ENCODE peak calls at places on chromosomes 6 and 20, in ten cellular contexts. One of them, this sample, is unnamed.

GRCh38 chr20:22063753-22064152 is 358.3 kb downstream of the PAX1 start:
- DNase-seq in posterior vena cava: no peak
- DNase-seq in RWPE1: no peak
- DNase-seq in posterior cingulate gyrus: no peak
- DNase-seq in smooth muscle cell of the brain vasculature: no peak
- DNase-seq in effector memory CD4-positive, alpha-beta T cell: no peak
- DNase-seq in type B pancreatic cell: no peak
- DNase-seq in SK-MEL-5: no peak
- DNase-seq in stimulated activated CD8-positive, alpha-beta memory T cell treated with anti-CD3 and anti-CD28 coated beads, Interleukin-15, amount 100 ng/mL, for 1 hour: no peak
- DNase-seq in hypothalamus: no peak
- DNase-seq in this sample: no peak

GRCh38 chr6:20715135-20715806 is 181.0 kb downstream of the CDKAL1 start:
- DNase-seq in posterior vena cava: no peak
- DNase-seq in RWPE1: no peak
- DNase-seq in posterior cingulate gyrus: no peak
- DNase-seq in smooth muscle cell of the brain vasculature: no peak
- DNase-seq in effector memory CD4-positive, alpha-beta T cell: no peak
- DNase-seq in type B pancreatic cell: no peak
- DNase-seq in SK-MEL-5: no peak
- DNase-seq in stimulated activated CD8-positive, alpha-beta memory T cell treated with anti-CD3 and anti-CD28 coated beads, Interleukin-15, amount 100 ng/mL, for 1 hour: no peak
- DNase-seq in hypothalamus: no peak
- DNase-seq in this sample: no peak

GRCh38 chr20:47489448-47489872 is 12.2 kb upstream of the NCOA3 start:
- DNase-seq in posterior vena cava: no peak
- DNase-seq in RWPE1: no peak
- DNase-seq in posterior cingulate gyrus: no peak
- DNase-seq in smooth muscle cell of the brain vasculature: no peak
- DNase-seq in effector memory CD4-positive, alpha-beta T cell: peak; percentile 42
- DNase-seq in type B pancreatic cell: no peak
- DNase-seq in SK-MEL-5: no peak
- DNase-seq in stimulated activated CD8-positive, alpha-beta memory T cell treated with anti-CD3 and anti-CD28 coated beads, Interleukin-15, amount 100 ng/mL, for 1 hour: no peak
- DNase-seq in hypothalamus: no peak
- DNase-seq in this sample: no peak

GRCh38 chr6:133741375-133741861 is 147.5 kb upstream of the TCF21 start:
- DNase-seq in posterior vena cava: no peak
- DNase-seq in RWPE1: no peak
- DNase-seq in posterior cingulate gyrus: no peak
- DNase-seq in smooth muscle cell of the brain vasculature: no peak
- DNase-seq in effector memory CD4-positive, alpha-beta T cell: no peak
- DNase-seq in type B pancreatic cell: no peak
- DNase-seq in SK-MEL-5: no peak
- DNase-seq in stimulated activated CD8-positive, alpha-beta memory T cell treated with anti-CD3 and anti-CD28 coated beads, Interleukin-15, amount 100 ng/mL, for 1 hour: no peak
- DNase-seq in hypothalamus: no peak
- DNase-seq in this sample: no peak

GRCh38 chr6:117174835-117175360 is 90.5 kb upstream of the VGLL2 start:
- DNase-seq in posterior vena cava: no peak
- DNase-seq in RWPE1: no peak
- DNase-seq in posterior cingulate gyrus: no peak
- DNase-seq in smooth muscle cell of the brain vasculature: no peak
- DNase-seq in effector memory CD4-positive, alpha-beta T cell: no peak
- DNase-seq in type B pancreatic cell: no peak
- DNase-seq in SK-MEL-5: no peak
- DNase-seq in stimulated activated CD8-positive, alpha-beta memory T cell treated with anti-CD3 and anti-CD28 coated beads, Interleukin-15, amount 100 ng/mL, for 1 hour: no peak
- DNase-seq in hypothalamus: no peak
- DNase-seq in this sample: no peak

GRCh38 chr6:157715766-157716171 is 107.3 kb upstream of the SNX9 start:
- DNase-seq in posterior vena cava: peak; percentile 89
- DNase-seq in RWPE1: peak; percentile 73
- DNase-seq in posterior cingulate gyrus: no peak
- DNase-seq in smooth muscle cell of the brain vasculature: peak; percentile 23
- DNase-seq in effector memory CD4-positive, alpha-beta T cell: no peak
- DNase-seq in type B pancreatic cell: no peak
- DNase-seq in SK-MEL-5: no peak
- DNase-seq in stimulated activated CD8-positive, alpha-beta memory T cell treated with anti-CD3 and anti-CD28 coated beads, Interleukin-15, amount 100 ng/mL, for 1 hour: no peak
- DNase-seq in hypothalamus: no peak
- DNase-seq in this sample: no peak

GRCh38 chr6:23280445-23280844 is 711.1 kb downstream of the HDGFL1 start:
- DNase-seq in posterior vena cava: no peak
- DNase-seq in RWPE1: no peak
- DNase-seq in posterior cingulate gyrus: no peak
- DNase-seq in smooth muscle cell of the brain vasculature: no peak
- DNase-seq in effector memory CD4-positive, alpha-beta T cell: no peak
- DNase-seq in type B pancreatic cell: no peak
- DNase-seq in SK-MEL-5: no peak
- DNase-seq in stimulated activated CD8-positive, alpha-beta memory T cell treated with anti-CD3 and anti-CD28 coated beads, Interleukin-15, amount 100 ng/mL, for 1 hour: no peak
- DNase-seq in hypothalamus: no peak
- DNase-seq in this sample: no peak

GRCh38 chr6:120103616-120104015 is 754.1 kb upstream of the MAN1A1 start:
- DNase-seq in posterior vena cava: no peak
- DNase-seq in RWPE1: no peak
- DNase-seq in posterior cingulate gyrus: no peak
- DNase-seq in smooth muscle cell of the brain vasculature: no peak
- DNase-seq in effector memory CD4-positive, alpha-beta T cell: no peak
- DNase-seq in type B pancreatic cell: no peak
- DNase-seq in SK-MEL-5: no peak
- DNase-seq in stimulated activated CD8-positive, alpha-beta memory T cell treated with anti-CD3 and anti-CD28 coated beads, Interleukin-15, amount 100 ng/mL, for 1 hour: no peak
- DNase-seq in hypothalamus: no peak
- DNase-seq in this sample: no peak

GRCh38 chr6:125906158-125906998 is 50.2 kb upstream of the HINT3 start:
- DNase-seq in posterior vena cava: no peak
- DNase-seq in RWPE1: no peak
- DNase-seq in posterior cingulate gyrus: no peak
- DNase-seq in smooth muscle cell of the brain vasculature: no peak
- DNase-seq in effector memory CD4-positive, alpha-beta T cell: no peak
- DNase-seq in type B pancreatic cell: no peak
- DNase-seq in SK-MEL-5: peak; percentile 67
- DNase-seq in stimulated activated CD8-positive, alpha-beta memory T cell treated with anti-CD3 and anti-CD28 coated beads, Interleukin-15, amount 100 ng/mL, for 1 hour: no peak
- DNase-seq in hypothalamus: no peak
- DNase-seq in this sample: no peak

GRCh38 chr6:63394656-63395308 is 75.0 kb upstream of the LGSN start:
- DNase-seq in posterior vena cava: peak; percentile 42
- DNase-seq in RWPE1: no peak
- DNase-seq in posterior cingulate gyrus: no peak
- DNase-seq in smooth muscle cell of the brain vasculature: no peak
- DNase-seq in effector memory CD4-positive, alpha-beta T cell: no peak
- DNase-seq in type B pancreatic cell: no peak
- DNase-seq in SK-MEL-5: no peak
- DNase-seq in stimulated activated CD8-positive, alpha-beta memory T cell treated with anti-CD3 and anti-CD28 coated beads, Interleukin-15, amount 100 ng/mL, for 1 hour: no peak
- DNase-seq in hypothalamus: no peak
- DNase-seq in this sample: no peak

GRCh38 chr20:14234666-14235295 is 102.6 kb downstream of the FLRT3 start:
- DNase-seq in posterior vena cava: no peak
- DNase-seq in RWPE1: peak; percentile 41
- DNase-seq in posterior cingulate gyrus: no peak
- DNase-seq in smooth muscle cell of the brain vasculature: no peak
- DNase-seq in effector memory CD4-positive, alpha-beta T cell: no peak
- DNase-seq in type B pancreatic cell: no peak
- DNase-seq in SK-MEL-5: no peak
- DNase-seq in stimulated activated CD8-positive, alpha-beta memory T cell treated with anti-CD3 and anti-CD28 coated beads, Interleukin-15, amount 100 ng/mL, for 1 hour: no peak
- DNase-seq in hypothalamus: no peak
- DNase-seq in this sample: no peak

GRCh38 chr20:45087115-45087785 is 13.7 kb downstream of the KCNS1 start:
- DNase-seq in posterior vena cava: no peak
- DNase-seq in RWPE1: no peak
- DNase-seq in posterior cingulate gyrus: no peak
- DNase-seq in smooth muscle cell of the brain vasculature: no peak
- DNase-seq in effector memory CD4-positive, alpha-beta T cell: no peak
- DNase-seq in type B pancreatic cell: no peak
- DNase-seq in SK-MEL-5: no peak
- DNase-seq in stimulated activated CD8-positive, alpha-beta memory T cell treated with anti-CD3 and anti-CD28 coated beads, Interleukin-15, amount 100 ng/mL, for 1 hour: no peak
- DNase-seq in hypothalamus: no peak
- DNase-seq in this sample: no peak

GRCh38 chr20:63680857-63681608 is 15.4 kb upstream of the TNFRSF6B start:
- DNase-seq in posterior vena cava: peak; percentile 83
- DNase-seq in RWPE1: no peak
- DNase-seq in posterior cingulate gyrus: no peak
- DNase-seq in smooth muscle cell of the brain vasculature: no peak
- DNase-seq in effector memory CD4-positive, alpha-beta T cell: no peak
- DNase-seq in type B pancreatic cell: no peak
- DNase-seq in SK-MEL-5: no peak
- DNase-seq in stimulated activated CD8-positive, alpha-beta memory T cell treated with anti-CD3 and anti-CD28 coated beads, Interleukin-15, amount 100 ng/mL, for 1 hour: no peak
- DNase-seq in hypothalamus: no peak
- DNase-seq in this sample: no peak

GRCh38 chr6:114581293-114581692 is 238.5 kb upstream of the HS3ST5 start:
- DNase-seq in posterior vena cava: no peak
- DNase-seq in RWPE1: no peak
- DNase-seq in posterior cingulate gyrus: no peak
- DNase-seq in smooth muscle cell of the brain vasculature: no peak
- DNase-seq in effector memory CD4-positive, alpha-beta T cell: no peak
- DNase-seq in type B pancreatic cell: no peak
- DNase-seq in SK-MEL-5: no peak
- DNase-seq in stimulated activated CD8-positive, alpha-beta memory T cell treated with anti-CD3 and anti-CD28 coated beads, Interleukin-15, amount 100 ng/mL, for 1 hour: no peak
- DNase-seq in hypothalamus: no peak
- DNase-seq in this sample: no peak

GRCh38 chr20:24032412-24032898 is 43.9 kb upstream of the GGTLC1 start:
- DNase-seq in posterior vena cava: no peak
- DNase-seq in RWPE1: no peak
- DNase-seq in posterior cingulate gyrus: no peak
- DNase-seq in smooth muscle cell of the brain vasculature: no peak
- DNase-seq in effector memory CD4-positive, alpha-beta T cell: no peak
- DNase-seq in type B pancreatic cell: no peak
- DNase-seq in SK-MEL-5: no peak
- DNase-seq in stimulated activated CD8-positive, alpha-beta memory T cell treated with anti-CD3 and anti-CD28 coated beads, Interleukin-15, amount 100 ng/mL, for 1 hour: no peak
- DNase-seq in hypothalamus: no peak
- DNase-seq in this sample: no peak

GRCh38 chr6:39843305-39844020 is 51.3 kb downstream of the DAAM2 start:
- DNase-seq in posterior vena cava: no peak
- DNase-seq in RWPE1: no peak
- DNase-seq in posterior cingulate gyrus: no peak
- DNase-seq in smooth muscle cell of the brain vasculature: no peak
- DNase-seq in effector memory CD4-positive, alpha-beta T cell: no peak
- DNase-seq in type B pancreatic cell: no peak
- DNase-seq in SK-MEL-5: peak; percentile 28
- DNase-seq in stimulated activated CD8-positive, alpha-beta memory T cell treated with anti-CD3 and anti-CD28 coated beads, Interleukin-15, amount 100 ng/mL, for 1 hour: no peak
- DNase-seq in hypothalamus: no peak
- DNase-seq in this sample: no peak

GRCh38 chr6:103122766-103123601 is 1729.5 kb downstream of the GRIK2 start:
- DNase-seq in posterior vena cava: no peak
- DNase-seq in RWPE1: peak; percentile 13
- DNase-seq in posterior cingulate gyrus: peak; percentile 26
- DNase-seq in smooth muscle cell of the brain vasculature: no peak
- DNase-seq in effector memory CD4-positive, alpha-beta T cell: no peak
- DNase-seq in type B pancreatic cell: peak; percentile 67
- DNase-seq in SK-MEL-5: peak; percentile 78
- DNase-seq in stimulated activated CD8-positive, alpha-beta memory T cell treated with anti-CD3 and anti-CD28 coated beads, Interleukin-15, amount 100 ng/mL, for 1 hour: no peak
- DNase-seq in hypothalamus: peak; percentile 13
- DNase-seq in this sample: peak; percentile 19

GRCh38 chr6:136549359-136550044 is 720 bp downstream of the MAP7 start:
- DNase-seq in posterior vena cava: peak; percentile 77
- DNase-seq in RWPE1: peak; percentile 19
- DNase-seq in posterior cingulate gyrus: no peak
- DNase-seq in smooth muscle cell of the brain vasculature: no peak
- DNase-seq in effector memory CD4-positive, alpha-beta T cell: no peak
- DNase-seq in type B pancreatic cell: no peak
- DNase-seq in SK-MEL-5: peak; percentile 47
- DNase-seq in stimulated activated CD8-positive, alpha-beta memory T cell treated with anti-CD3 and anti-CD28 coated beads, Interleukin-15, amount 100 ng/mL, for 1 hour: no peak
- DNase-seq in hypothalamus: no peak
- DNase-seq in this sample: no peak

GRCh38 chr6:129700666-129701065 is 9.3 kb downstream of the ARHGAP18 start:
- DNase-seq in posterior vena cava: no peak
- DNase-seq in RWPE1: no peak
- DNase-seq in posterior cingulate gyrus: no peak
- DNase-seq in smooth muscle cell of the brain vasculature: no peak
- DNase-seq in effector memory CD4-positive, alpha-beta T cell: no peak
- DNase-seq in type B pancreatic cell: no peak
- DNase-seq in SK-MEL-5: no peak
- DNase-seq in stimulated activated CD8-positive, alpha-beta memory T cell treated with anti-CD3 and anti-CD28 coated beads, Interleukin-15, amount 100 ng/mL, for 1 hour: no peak
- DNase-seq in hypothalamus: no peak
- DNase-seq in this sample: no peak

GRCh38 chr6:106360989-106361430 is 493 bp downstream of the CRYBG1 start:
- DNase-seq in posterior vena cava: no peak
- DNase-seq in RWPE1: peak; percentile 34
- DNase-seq in posterior cingulate gyrus: no peak
- DNase-seq in smooth muscle cell of the brain vasculature: no peak
- DNase-seq in effector memory CD4-positive, alpha-beta T cell: no peak
- DNase-seq in type B pancreatic cell: peak; percentile 68
- DNase-seq in SK-MEL-5: no peak
- DNase-seq in stimulated activated CD8-positive, alpha-beta memory T cell treated with anti-CD3 and anti-CD28 coated beads, Interleukin-15, amount 100 ng/mL, for 1 hour: no peak
- DNase-seq in hypothalamus: no peak
- DNase-seq in this sample: no peak

GRCh38 chr20:40276291-40276690 is 412.7 kb downstream of the MAFB start:
- DNase-seq in posterior vena cava: peak; percentile 83
- DNase-seq in RWPE1: no peak
- DNase-seq in posterior cingulate gyrus: no peak
- DNase-seq in smooth muscle cell of the brain vasculature: no peak
- DNase-seq in effector memory CD4-positive, alpha-beta T cell: no peak
- DNase-seq in type B pancreatic cell: no peak
- DNase-seq in SK-MEL-5: no peak
- DNase-seq in stimulated activated CD8-positive, alpha-beta memory T cell treated with anti-CD3 and anti-CD28 coated beads, Interleukin-15, amount 100 ng/mL, for 1 hour: no peak
- DNase-seq in hypothalamus: no peak
- DNase-seq in this sample: no peak

GRCh38 chr6:1763411-1763810 is 153.7 kb downstream of the FOXC1 start:
- DNase-seq in posterior vena cava: no peak
- DNase-seq in RWPE1: no peak
- DNase-seq in posterior cingulate gyrus: no peak
- DNase-seq in smooth muscle cell of the brain vasculature: no peak
- DNase-seq in effector memory CD4-positive, alpha-beta T cell: no peak
- DNase-seq in type B pancreatic cell: no peak
- DNase-seq in SK-MEL-5: no peak
- DNase-seq in stimulated activated CD8-positive, alpha-beta memory T cell treated with anti-CD3 and anti-CD28 coated beads, Interleukin-15, amount 100 ng/mL, for 1 hour: no peak
- DNase-seq in hypothalamus: no peak
- DNase-seq in this sample: no peak

GRCh38 chr20:46203510-46203837 is 85.4 kb downstream of the CD40 start:
- DNase-seq in posterior vena cava: no peak
- DNase-seq in RWPE1: no peak
- DNase-seq in posterior cingulate gyrus: no peak
- DNase-seq in smooth muscle cell of the brain vasculature: no peak
- DNase-seq in effector memory CD4-positive, alpha-beta T cell: no peak
- DNase-seq in type B pancreatic cell: no peak
- DNase-seq in SK-MEL-5: no peak
- DNase-seq in stimulated activated CD8-positive, alpha-beta memory T cell treated with anti-CD3 and anti-CD28 coated beads, Interleukin-15, amount 100 ng/mL, for 1 hour: no peak
- DNase-seq in hypothalamus: no peak
- DNase-seq in this sample: no peak

GRCh38 chr6:137496392-137496767 is 2.2 kb upstream of the OLIG3 start:
- DNase-seq in posterior vena cava: no peak
- DNase-seq in RWPE1: no peak
- DNase-seq in posterior cingulate gyrus: no peak
- DNase-seq in smooth muscle cell of the brain vasculature: no peak
- DNase-seq in effector memory CD4-positive, alpha-beta T cell: no peak
- DNase-seq in type B pancreatic cell: no peak
- DNase-seq in SK-MEL-5: no peak
- DNase-seq in stimulated activated CD8-positive, alpha-beta memory T cell treated with anti-CD3 and anti-CD28 coated beads, Interleukin-15, amount 100 ng/mL, for 1 hour: no peak
- DNase-seq in hypothalamus: no peak
- DNase-seq in this sample: no peak

GRCh38 chr6:154156135-154156948 is 117.3 kb downstream of the OPRM1 start:
- DNase-seq in posterior vena cava: no peak
- DNase-seq in RWPE1: no peak
- DNase-seq in posterior cingulate gyrus: no peak
- DNase-seq in smooth muscle cell of the brain vasculature: no peak
- DNase-seq in effector memory CD4-positive, alpha-beta T cell: peak; percentile 33
- DNase-seq in type B pancreatic cell: no peak
- DNase-seq in SK-MEL-5: peak; percentile 71
- DNase-seq in stimulated activated CD8-positive, alpha-beta memory T cell treated with anti-CD3 and anti-CD28 coated beads, Interleukin-15, amount 100 ng/mL, for 1 hour: peak; percentile 27
- DNase-seq in hypothalamus: no peak
- DNase-seq in this sample: no peak

GRCh38 chr20:20078041-20078440 is 25.7 kb downstream of the CFAP61 start:
- DNase-seq in posterior vena cava: no peak
- DNase-seq in RWPE1: no peak
- DNase-seq in posterior cingulate gyrus: no peak
- DNase-seq in smooth muscle cell of the brain vasculature: no peak
- DNase-seq in effector memory CD4-positive, alpha-beta T cell: no peak
- DNase-seq in type B pancreatic cell: no peak
- DNase-seq in SK-MEL-5: no peak
- DNase-seq in stimulated activated CD8-positive, alpha-beta memory T cell treated with anti-CD3 and anti-CD28 coated beads, Interleukin-15, amount 100 ng/mL, for 1 hour: no peak
- DNase-seq in hypothalamus: no peak
- DNase-seq in this sample: no peak

GRCh38 chr20:54067606-54068174 is 2.7 kb downstream of the BCAS1 start:
- DNase-seq in posterior vena cava: no peak
- DNase-seq in RWPE1: peak; percentile 99
- DNase-seq in posterior cingulate gyrus: no peak
- DNase-seq in smooth muscle cell of the brain vasculature: no peak
- DNase-seq in effector memory CD4-positive, alpha-beta T cell: no peak
- DNase-seq in type B pancreatic cell: peak; percentile 78
- DNase-seq in SK-MEL-5: no peak
- DNase-seq in stimulated activated CD8-positive, alpha-beta memory T cell treated with anti-CD3 and anti-CD28 coated beads, Interleukin-15, amount 100 ng/mL, for 1 hour: no peak
- DNase-seq in hypothalamus: no peak
- DNase-seq in this sample: no peak

GRCh38 chr6:7254980-7255825 is 57.8 kb downstream of the SSR1 start:
- DNase-seq in posterior vena cava: peak; percentile 76
- DNase-seq in RWPE1: no peak
- DNase-seq in posterior cingulate gyrus: no peak
- DNase-seq in smooth muscle cell of the brain vasculature: no peak
- DNase-seq in effector memory CD4-positive, alpha-beta T cell: no peak
- DNase-seq in type B pancreatic cell: no peak
- DNase-seq in SK-MEL-5: no peak
- DNase-seq in stimulated activated CD8-positive, alpha-beta memory T cell treated with anti-CD3 and anti-CD28 coated beads, Interleukin-15, amount 100 ng/mL, for 1 hour: no peak
- DNase-seq in hypothalamus: peak; percentile 4
- DNase-seq in this sample: no peak